ENCODE peak calls at places on chromosomes 5 and 9, in seven cellular contexts. F is lower lobe of right lung; I is fibroblast of lung; W is CD8-positive, alpha-beta T cell; Q is cardiac muscle cell; H is thoracic aorta; A is K562. X is an unnamed sample.

GRCh38 chr9:133597316-133597957 is 11.8 kb downstream of the FAM163B start:
- DNase-seq in W (no peak), Q (no peak), F (no peak), I (no peak), A (peak; percentile 21), H (no peak), X (no peak)

GRCh38 chr9:97895695-97896332 is 26.5 kb downstream of the TRMO start:
- DNase-seq in I (no peak), H (no peak), W (no peak), F (no peak), Q (no peak), A (peak; percentile 56), X (no peak)

GRCh38 chr5:93090698-93091097 is 490.3 kb downstream of the NR2F1-AS1 start:
- DNase-seq in F (no peak), A (no peak), I (no peak), Q (no peak), H (no peak), W (no peak), X (no peak)

GRCh38 chr5:485943-486491 is 38.2 kb downstream of the SLC9A3 start:
- DNase-seq in I (no peak), W (no peak), Q (no peak), F (no peak), H (no peak), A (peak; percentile 47), X (no peak)

GRCh38 chr5:79008362-79008761 is 23.3 kb upstream of the ARSB start:
- DNase-seq in A (peak; percentile 14), W (no peak), H (no peak), I (no peak), F (no peak), Q (no peak), X (no peak)

GRCh38 chr9:19231126-19232035 is 888 bp downstream of the DENND4C start:
- DNase-seq in A (peak; percentile 24), I (peak; percentile 26), F (no peak), H (no peak), Q (peak; percentile 28), W (no peak), X (no peak)

GRCh38 chr5:61866930-61867329 is 439.1 kb upstream of the KIF2A start:
- DNase-seq in Q (no peak), F (no peak), A (peak; percentile 10), H (no peak), W (no peak), I (peak; percentile 90), X (no peak)

GRCh38 chr9:116193636-116194035 is 40.0 kb downstream of the PAPPA start:
- DNase-seq in F (no peak), A (no peak), H (no peak), Q (no peak), I (peak; percentile 85), W (no peak), X (no peak)

GRCh38 chr5:151075698-151076331 is 5.0 kb downstream of the TNIP1 start:
- DNase-seq in Q (no peak), A (no peak), H (no peak), W (no peak), I (peak; percentile 63), F (peak; percentile 85), X (no peak)

GRCh38 chr5:122996102-122996501 is 40.4 kb downstream of the PPIC start:
- DNase-seq in F (no peak), H (no peak), A (no peak), Q (no peak), W (no peak), I (no peak), X (no peak)

GRCh38 chr5:82586176-82586575 is 308.0 kb upstream of the RPS23 start:
- DNase-seq in Q (peak; percentile 19), F (no peak), H (no peak), A (no peak), W (no peak), I (no peak), X (no peak)

GRCh38 chr9:135512904-135513303 is 8.3 kb upstream of the LCN1 start:
- DNase-seq in H (no peak), I (peak; percentile 40), Q (no peak), F (no peak), W (no peak), A (no peak), X (peak; percentile 11)

GRCh38 chr5:53643445-53643844 is 83.0 kb downstream of the NDUFS4 start:
- DNase-seq in Q (peak; percentile 73), I (peak; percentile 34), W (no peak), H (no peak), A (no peak), F (no peak), X (no peak)

GRCh38 chr9:135210676-135211523 is 123.4 kb downstream of the OLFM1 start:
- DNase-seq in Q (no peak), A (no peak), I (no peak), H (no peak), W (no peak), F (peak; percentile 10), X (no peak)

GRCh38 chr5:175443514-175444059 is 395 bp downstream of the DRD1 start:
- DNase-seq in Q (no peak), A (no peak), F (no peak), I (no peak), H (no peak), W (no peak), X (no peak)

GRCh38 chr5:31819926-31820516 is 181.1 kb downstream of the PDZD2 start:
- DNase-seq in Q (no peak), F (no peak), W (no peak), A (no peak), I (peak; percentile 1), H (no peak), X (no peak)

GRCh38 chr5:154444559-154445421 is 1.0 kb upstream of the SAP30L start:
- DNase-seq in Q (peak; percentile 29), A (peak; percentile 34), F (no peak), H (no peak), W (peak; percentile 53), I (no peak), X (no peak)

GRCh38 chr9:93121316-93122241 is 12.5 kb downstream of the NINJ1 start:
- DNase-seq in W (no peak), Q (no peak), A (no peak), I (no peak), F (peak; percentile 40), H (peak; percentile 1), X (no peak)

GRCh38 chr5:87770601-87771121 is 357.9 kb upstream of the CCNH start:
- DNase-seq in I (no peak), A (no peak), H (no peak), F (no peak), Q (no peak), W (no peak), X (peak; percentile 46)

GRCh38 chr5:14428302-14429081 is 153.1 kb upstream of the OTULINL start:
- DNase-seq in A (no peak), H (no peak), F (no peak), Q (no peak), W (no peak), I (peak; percentile 80), X (no peak)

GRCh38 chr9:114301798-114302565 is 20.9 kb upstream of the ORM1 start:
- DNase-seq in H (no peak), F (peak; percentile 34), Q (no peak), W (peak; percentile 27), I (no peak), A (no peak), X (peak; percentile 6)

GRCh38 chr9:27457445-27457844 is 66.6 kb upstream of the IFNK start:
- DNase-seq in H (no peak), I (no peak), A (peak; percentile 56), Q (no peak), W (no peak), F (no peak), X (no peak)

GRCh38 chr9:72575673-72576072 is 54.3 kb downstream of the TMC1 start:
- DNase-seq in F (no peak), W (no peak), I (no peak), H (no peak), A (no peak), Q (no peak), X (no peak)

GRCh38 chr9:72576087-72576486 is 54.7 kb downstream of the TMC1 start:
- DNase-seq in Q (no peak), F (no peak), W (no peak), A (no peak), I (no peak), H (no peak), X (no peak)

GRCh38 chr9:72577212-72577753 is 55.9 kb downstream of the TMC1 start:
- DNase-seq in Q (no peak), W (no peak), F (no peak), I (peak; percentile 86), H (no peak), A (no peak), X (no peak)

GRCh38 chr9:72579880-72580570 is 58.6 kb downstream of the TMC1 start:
- DNase-seq in W (no peak), I (peak; percentile 70), Q (no peak), F (no peak), H (no peak), A (peak; percentile 63), X (no peak)

GRCh38 chr9:72579190-72579589 is 57.8 kb downstream of the TMC1 start:
- DNase-seq in F (no peak), A (peak; percentile 57), Q (no peak), I (peak; percentile 66), H (no peak), W (no peak), X (no peak)
- H3K27ac ChIP-seq in F (no peak overlapping the region), A (peak overlapping the region; percentile 37), Q (no peak overlapping the region), I (no peak overlapping the region), H (no peak overlapping the region), W (no peak overlapping the region), X (no peak overlapping the region)

GRCh38 chr5:119335261-119335677 is 20.6 kb upstream of the TNFAIP8 start:
- DNase-seq in H (no peak), Q (no peak), W (no peak), I (no peak), F (no peak), A (no peak), X (no peak)
- H3K4me3 ChIP-seq in H (peak overlapping the region; percentile 68), Q (no peak overlapping the region), W (peak overlapping the region; percentile 32), I (no peak overlapping the region), F (peak overlapping the region; percentile 15), A (no peak overlapping the region), X (no peak overlapping the region)

GRCh38 chr5:110414360-110414759 is 312.1 kb downstream of the TMEM232 start:
- DNase-seq in F (no peak), Q (no peak), W (no peak), I (peak; percentile 19), H (no peak), A (no peak), X (peak; percentile 17)
- TF ChIP-seq CTCF in F (peak; percentile 17), Q (peak; percentile 22), W (peak; percentile 18), I (peak; percentile 50), H (peak; percentile 32), A (no peak), X (no peak)

GRCh38 chr5:72402381-72402890 is 82.3 kb downstream of the PTCD2 start:
- DNase-seq in Q (no peak), I (peak; percentile 69), W (no peak), A (no peak), H (no peak), F (no peak), X (no peak)
- H3K27ac ChIP-seq in Q (no peak overlapping the region), I (no peak overlapping the region), W (no peak overlapping the region), A (no peak overlapping the region), H (peak overlapping the region; percentile 69), F (peak overlapping the region; percentile 25), X (peak overlapping the region; percentile 40)

GRCh38 chr9:85522459-85523092 is 219.2 kb downstream of the AGTPBP1 start:
- DNase-seq in H (no peak), Q (peak; percentile 35), I (peak; percentile 55), W (no peak), F (peak; percentile 70), A (no peak), X (peak; percentile 61)
- H3K4me3 ChIP-seq in H (peak overlapping the region; percentile 70), Q (peak overlapping the region; percentile 37), I (peak overlapping the region; percentile 50), W (peak overlapping the region; percentile 35), F (peak overlapping the region; percentile 53), A (no peak overlapping the region), X (peak overlapping the region; percentile 62)